ENCODE peak calls at places on chromosomes 2 and 18, in ten cellular contexts. A, Z, X, K, V, C, Q, O, E and D are unnamed samples.

GRCh38 chr2:229586746-229587705 is 127.3 kb downstream of the DNER start:
- DNase-seq in A (peak), Z (peak), X (peak), K (peak), V (peak), C (peak), Q (no peak), O (peak), E (peak), D (no peak)

GRCh38 chr2:237591379-237591881 is 896 bp upstream of the RAB17 start:
- DNase-seq in A (no peak), Z (no peak), X (peak), K (no peak), V (no peak), C (no peak), Q (no peak), O (no peak), E (no peak), D (no peak)

GRCh38 chr2:212042562-212042961 is 496.0 kb downstream of the ERBB4 start:
- DNase-seq in A (no peak), Z (no peak), X (no peak), K (no peak), V (no peak), C (no peak), Q (no peak), O (no peak), E (no peak), D (no peak)

GRCh38 chr18:23281626-23282436 is 146.5 kb downstream of the CABLES1 start:
- DNase-seq in A (no peak), Z (no peak), X (no peak), K (peak), V (peak), C (no peak), Q (no peak), O (no peak), E (peak), D (no peak)

GRCh38 chr2:169714699-169715098 is 18.9 kb upstream of the KLHL23 start:
- DNase-seq in A (no peak), Z (no peak), X (no peak), K (no peak), V (no peak), C (no peak), Q (no peak), O (no peak), E (no peak), D (no peak)

GRCh38 chr2:171320208-171320621 is 113.6 kb downstream of the METTL8 start:
- DNase-seq in A (no peak), Z (no peak), X (no peak), K (no peak), V (no peak), C (no peak), Q (no peak), O (no peak), E (no peak), D (no peak)

GRCh38 chr2:138777996-138778395 is 2.2 kb downstream of the NXPH2 start:
- DNase-seq in A (peak), Z (no peak), X (no peak), K (no peak), V (no peak), C (no peak), Q (no peak), O (peak), E (no peak), D (no peak)

GRCh38 chr18:72672364-72673151 is 128.4 kb upstream of the CBLN2 start:
- DNase-seq in A (peak), Z (no peak), X (no peak), K (peak), V (peak), C (no peak), Q (no peak), O (peak), E (no peak), D (no peak)

GRCh38 chr2:122478773-122479172 is 723.3 kb downstream of the TSN start:
- DNase-seq in A (no peak), Z (no peak), X (no peak), K (no peak), V (no peak), C (no peak), Q (no peak), O (no peak), E (no peak), D (no peak)

GRCh38 chr18:11310476-11311086 is 161.2 kb upstream of the PIEZO2 start:
- DNase-seq in A (no peak), Z (peak), X (no peak), K (no peak), V (peak), C (no peak), Q (no peak), O (peak), E (no peak), D (no peak)

GRCh38 chr2:109217362-109218086 is 88.5 kb downstream of the SH3RF3 start:
- DNase-seq in A (no peak), Z (no peak), X (no peak), K (peak), V (no peak), C (no peak), Q (peak), O (no peak), E (no peak), D (no peak)

GRCh38 chr2:131156452-131157149 is 51.5 kb downstream of the PLEKHB2 start:
- DNase-seq in A (no peak), Z (no peak), X (no peak), K (no peak), V (no peak), C (no peak), Q (no peak), O (no peak), E (no peak), D (no peak)

GRCh38 chr2:216740557-216741222 is 45.3 kb upstream of the IGFBP5 start:
- DNase-seq in A (no peak), Z (no peak), X (peak), K (no peak), V (no peak), C (no peak), Q (no peak), O (no peak), E (no peak), D (no peak)

GRCh38 chr2:207304798-207305197 is 139.1 kb upstream of the KLF7 start:
- DNase-seq in A (no peak), Z (no peak), X (no peak), K (no peak), V (no peak), C (no peak), Q (no peak), O (no peak), E (no peak), D (no peak)

GRCh38 chr2:218745160-218745558 is 34.5 kb downstream of the TTLL4 start:
- DNase-seq in A (no peak), Z (no peak), X (no peak), K (no peak), V (no peak), C (no peak), Q (no peak), O (no peak), E (no peak), D (no peak)

GRCh38 chr18:70288851-70289328 is at the start of gene SOCS6:
- DNase-seq in A (peak), Z (peak), X (peak), K (peak), V (no peak), C (no peak), Q (no peak), O (peak), E (peak), D (peak)

GRCh38 chr18:37671530-37671929 is 105.9 kb upstream of the CELF4 start:
- DNase-seq in A (no peak), Z (no peak), X (no peak), K (no peak), V (no peak), C (peak), Q (no peak), O (no peak), E (no peak), D (no peak)

GRCh38 chr2:71333619-71334018 is 2.0 kb downstream of the ZNF638 start:
- DNase-seq in A (no peak), Z (no peak), X (no peak), K (no peak), V (peak), C (no peak), Q (no peak), O (no peak), E (no peak), D (no peak)

GRCh38 chr2:71337776-71338175 is 6.2 kb downstream of the ZNF638 start:
- DNase-seq in A (no peak), Z (no peak), X (no peak), K (no peak), V (no peak), C (no peak), Q (no peak), O (no peak), E (no peak), D (no peak)

GRCh38 chr2:71336384-71336783 is 4.8 kb downstream of the ZNF638 start:
- DNase-seq in A (no peak), Z (no peak), X (no peak), K (no peak), V (no peak), C (no peak), Q (no peak), O (no peak), E (no peak), D (no peak)

GRCh38 chr2:71339685-71340084 is 8.1 kb downstream of the ZNF638 start:
- DNase-seq in A (no peak), Z (no peak), X (no peak), K (no peak), V (no peak), C (no peak), Q (no peak), O (no peak), E (no peak), D (no peak)

GRCh38 chr2:71336802-71337201 is 5.2 kb downstream of the ZNF638 start:
- DNase-seq in A (no peak), Z (no peak), X (no peak), K (no peak), V (peak), C (no peak), Q (no peak), O (no peak), E (no peak), D (no peak)
- TF ChIP-seq CTCF in A (no peak), Z (no peak), X (no peak), K (no peak), V (no peak), C (no peak), Q (no peak), O (no peak), E (no peak), D (no peak)

DNA sequence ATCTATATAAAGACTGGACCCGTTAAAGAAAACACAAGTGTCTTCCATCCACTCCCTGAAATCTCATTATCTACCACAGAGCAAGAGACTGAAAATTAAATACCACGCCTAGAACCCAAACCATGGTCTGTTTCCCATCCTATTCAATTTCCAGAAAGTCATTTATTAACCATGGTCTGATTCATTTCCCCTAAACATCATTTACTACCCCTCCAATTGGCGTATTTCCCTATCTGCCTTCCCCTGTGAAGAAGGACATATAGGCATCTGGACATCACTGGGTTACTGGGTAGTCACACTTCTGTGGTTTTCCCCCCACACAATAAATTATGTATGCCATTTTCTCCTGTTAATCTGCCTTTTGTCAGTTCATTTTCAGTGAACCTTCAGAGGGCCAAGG is 30.8 kb downstream of the CCDC93 start:
- DNase-seq in A (no peak), Z (no peak), X (no peak), K (no peak), V (no peak), C (no peak), Q (no peak), O (no peak), E (no peak), D (no peak)
- TF ChIP-seq CTCF in A (no peak), Z (no peak), X (no peak), K (no peak), V (no peak), C (no peak), Q (no peak), O (no peak), E (no peak), D (no peak)

GRCh38 chr2:173552540-173552939 is 197.9 kb downstream of the CDCA7 start:
- DNase-seq in A (no peak), Z (no peak), X (no peak), K (no peak), V (no peak), C (no peak), Q (no peak), O (no peak), E (no peak), D (no peak)

GRCh38 chr2:173555833-173556232 is 201.2 kb downstream of the CDCA7 start:
- DNase-seq in A (no peak), Z (no peak), X (no peak), K (no peak), V (no peak), C (no peak), Q (no peak), O (no peak), E (no peak), D (no peak)

GRCh38 chr2:173550143-173550542 is 195.5 kb downstream of the CDCA7 start:
- DNase-seq in A (no peak), Z (no peak), X (no peak), K (peak), V (peak), C (no peak), Q (no peak), O (no peak), E (no peak), D (no peak)

DNA sequence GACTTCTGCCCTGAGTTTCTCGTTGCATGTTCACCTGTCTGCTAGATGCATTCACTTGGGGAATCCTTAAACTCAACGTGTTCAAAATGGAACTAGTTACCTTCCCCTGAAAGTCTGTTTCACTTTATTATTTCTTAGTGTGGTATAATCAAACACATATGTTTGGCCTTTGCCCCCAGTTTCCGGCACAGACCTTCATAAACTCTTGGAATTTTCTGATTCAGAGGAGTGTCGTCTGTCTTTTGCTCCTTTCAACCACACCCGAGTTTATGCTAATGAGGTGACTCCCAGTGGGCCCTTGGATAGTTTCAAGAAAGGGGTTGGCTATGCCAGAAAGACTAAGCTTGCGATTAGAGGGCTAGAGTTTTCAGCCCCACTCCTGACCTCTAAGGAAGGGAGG is 198.9 kb downstream of the CDCA7 start:
- DNase-seq in A (no peak), Z (no peak), X (no peak), K (peak), V (no peak), C (no peak), Q (no peak), O (no peak), E (no peak), D (no peak)
- TF ChIP-seq CTCF in A (no peak), Z (no peak), X (no peak), K (no peak), V (no peak), C (no peak), Q (no peak), O (no peak), E (no peak), D (no peak)

GRCh38 chr2:173075781-173076556 is at the start of gene MAP3K20:
- DNase-seq in A (peak), Z (peak), X (peak), K (no peak), V (peak), C (no peak), Q (peak), O (peak), E (peak), D (no peak)
- TF ChIP-seq CTCF in A (peak), Z (peak), X (no peak), K (peak), V (peak), C (peak), Q (no peak), O (no peak), E (peak), D (no peak)

GRCh38 chr2:54997826-54998225 is 52.4 kb downstream of the RTN4 start:
- DNase-seq in A (no peak), Z (no peak), X (no peak), K (no peak), V (no peak), C (no peak), Q (no peak), O (no peak), E (no peak), D (no peak)
- TF ChIP-seq CTCF in A (no peak), Z (no peak), X (no peak), K (peak), V (no peak), C (no peak), Q (no peak), O (peak), E (no peak), D (no peak)